ENCODE peak calls at places on chromosome 13, in six cellular contexts. One of them, this sample, is unnamed.
A peak's percentile ranks its signal among the peaks of the same experiment; 100 is the strongest.

GRCh38 chr13:95099541-95099940 is 201.7 kb downstream of the ABCC4 start:
- DNase-seq in cardiac muscle cell: peak; percentile 50
- DNase-seq in esophagus squamous epithelium: no peak
- DNase-seq in MM.1S: no peak
- DNase-seq in neural progenitor cell: no peak
- DNase-seq in psoas muscle: no peak
- DNase-seq in this sample: no peak

GRCh38 chr13:102291587-102292218 is 110.1 kb downstream of the FGF14 start:
- DNase-seq in cardiac muscle cell: peak; percentile 40
- DNase-seq in esophagus squamous epithelium: no peak
- DNase-seq in MM.1S: no peak
- DNase-seq in neural progenitor cell: no peak
- DNase-seq in psoas muscle: no peak
- DNase-seq in this sample: no peak

GRCh38 chr13:110411316-110412105 is 104.4 kb downstream of the COL4A2 start:
- DNase-seq in cardiac muscle cell: no peak
- DNase-seq in esophagus squamous epithelium: no peak
- DNase-seq in MM.1S: no peak
- DNase-seq in neural progenitor cell: no peak
- DNase-seq in psoas muscle: no peak
- DNase-seq in this sample: no peak

GRCh38 chr13:94268661-94269060 is 210.8 kb downstream of the DCT start:
- DNase-seq in cardiac muscle cell: no peak
- DNase-seq in esophagus squamous epithelium: no peak
- DNase-seq in MM.1S: no peak
- DNase-seq in neural progenitor cell: no peak
- DNase-seq in psoas muscle: no peak
- DNase-seq in this sample: no peak

GRCh38 chr13:77975358-77976042 is 56.9 kb upstream of the EDNRB start:
- DNase-seq in cardiac muscle cell: no peak
- DNase-seq in esophagus squamous epithelium: no peak
- DNase-seq in MM.1S: no peak
- DNase-seq in neural progenitor cell: no peak
- DNase-seq in psoas muscle: no peak
- DNase-seq in this sample: no peak

GRCh38 chr13:43141685-43142084 is 118.3 kb downstream of the DNAJC15 start:
- DNase-seq in cardiac muscle cell: no peak
- DNase-seq in esophagus squamous epithelium: no peak
- DNase-seq in MM.1S: no peak
- DNase-seq in neural progenitor cell: no peak
- DNase-seq in psoas muscle: no peak
- DNase-seq in this sample: no peak

GRCh38 chr13:110610955-110611595 is 4.3 kb upstream of the NAXD start:
- DNase-seq in cardiac muscle cell: no peak
- DNase-seq in esophagus squamous epithelium: no peak
- DNase-seq in MM.1S: peak; percentile 27
- DNase-seq in neural progenitor cell: no peak
- DNase-seq in psoas muscle: no peak
- DNase-seq in this sample: no peak

GRCh38 chr13:43516401-43516826 is 270.4 kb downstream of the ENOX1 start:
- DNase-seq in cardiac muscle cell: peak; percentile 90
- DNase-seq in esophagus squamous epithelium: no peak
- DNase-seq in MM.1S: no peak
- DNase-seq in neural progenitor cell: no peak
- DNase-seq in psoas muscle: no peak
- DNase-seq in this sample: no peak

GRCh38 chr13:78998736-78999135 is 339.8 kb upstream of the OBI1 start:
- DNase-seq in cardiac muscle cell: no peak
- DNase-seq in esophagus squamous epithelium: no peak
- DNase-seq in MM.1S: no peak
- DNase-seq in neural progenitor cell: no peak
- DNase-seq in psoas muscle: no peak
- DNase-seq in this sample: no peak

GRCh38 chr13:74158606-74159352 is 24.6 kb upstream of the KLF12 start:
- DNase-seq in cardiac muscle cell: no peak
- DNase-seq in esophagus squamous epithelium: no peak
- DNase-seq in MM.1S: no peak
- DNase-seq in neural progenitor cell: no peak
- DNase-seq in psoas muscle: no peak
- DNase-seq in this sample: no peak

GRCh38 chr13:27004866-27005265 is 166.7 kb downstream of the USP12 start:
- DNase-seq in cardiac muscle cell: no peak
- DNase-seq in esophagus squamous epithelium: no peak
- DNase-seq in MM.1S: no peak
- DNase-seq in neural progenitor cell: no peak
- DNase-seq in psoas muscle: no peak
- DNase-seq in this sample: no peak

GRCh38 chr13:111480976-111481375 is 160.5 kb downstream of the TEX29 start:
- DNase-seq in cardiac muscle cell: no peak
- DNase-seq in esophagus squamous epithelium: no peak
- DNase-seq in MM.1S: no peak
- DNase-seq in neural progenitor cell: no peak
- DNase-seq in psoas muscle: no peak
- DNase-seq in this sample: no peak

GRCh38 chr13:113184568-113185440 is 23.7 kb downstream of the PCID2 start:
- DNase-seq in cardiac muscle cell: no peak
- DNase-seq in esophagus squamous epithelium: no peak
- DNase-seq in MM.1S: no peak
- DNase-seq in neural progenitor cell: no peak
- DNase-seq in psoas muscle: no peak
- DNase-seq in this sample: peak; percentile 29

GRCh38 chr13:110206170-110206569 is 100.8 kb downstream of the COL4A1 start:
- DNase-seq in cardiac muscle cell: no peak
- DNase-seq in esophagus squamous epithelium: no peak
- DNase-seq in MM.1S: no peak
- DNase-seq in neural progenitor cell: no peak
- DNase-seq in psoas muscle: no peak
- DNase-seq in this sample: no peak

GRCh38 chr13:43309301-43309700 is 285.9 kb downstream of the DNAJC15 start:
- DNase-seq in cardiac muscle cell: no peak
- DNase-seq in esophagus squamous epithelium: no peak
- DNase-seq in MM.1S: no peak
- DNase-seq in neural progenitor cell: no peak
- DNase-seq in psoas muscle: no peak
- DNase-seq in this sample: no peak

GRCh38 chr13:43331676-43332075 is 308.3 kb downstream of the DNAJC15 start:
- DNase-seq in cardiac muscle cell: peak; percentile 57
- DNase-seq in esophagus squamous epithelium: no peak
- DNase-seq in MM.1S: no peak
- DNase-seq in neural progenitor cell: peak; percentile 24
- DNase-seq in psoas muscle: no peak
- DNase-seq in this sample: no peak

GRCh38 chr13:43368003-43368402 is 344.6 kb downstream of the DNAJC15 start:
- DNase-seq in cardiac muscle cell: no peak
- DNase-seq in esophagus squamous epithelium: no peak
- DNase-seq in MM.1S: peak; percentile 59
- DNase-seq in neural progenitor cell: no peak
- DNase-seq in psoas muscle: no peak
- DNase-seq in this sample: no peak

GRCh38 chr13:92433963-92434362 is 792.6 kb upstream of the GPC6 start:
- DNase-seq in cardiac muscle cell: no peak
- DNase-seq in esophagus squamous epithelium: no peak
- DNase-seq in MM.1S: no peak
- DNase-seq in neural progenitor cell: no peak
- DNase-seq in psoas muscle: no peak
- DNase-seq in this sample: no peak

GRCh38 chr13:93318538-93318937 is 91.9 kb downstream of the GPC6 start:
- DNase-seq in cardiac muscle cell: peak; percentile 80
- DNase-seq in esophagus squamous epithelium: no peak
- DNase-seq in MM.1S: no peak
- DNase-seq in neural progenitor cell: no peak
- DNase-seq in psoas muscle: no peak
- DNase-seq in this sample: no peak

GRCh38 chr13:110887955-110888333 is 26.9 kb downstream of the ANKRD10 start:
- DNase-seq in cardiac muscle cell: no peak
- DNase-seq in esophagus squamous epithelium: no peak
- DNase-seq in MM.1S: no peak
- DNase-seq in neural progenitor cell: peak; percentile 37
- DNase-seq in psoas muscle: no peak
- DNase-seq in this sample: no peak

GRCh38 chr13:75704942-75705320 is 68.8 kb downstream of the LMO7 start:
- DNase-seq in cardiac muscle cell: no peak
- DNase-seq in esophagus squamous epithelium: no peak
- DNase-seq in MM.1S: no peak
- DNase-seq in neural progenitor cell: no peak
- DNase-seq in psoas muscle: no peak
- DNase-seq in this sample: no peak

GRCh38 chr13:103277959-103278673 is 211.9 kb upstream of the SLC10A2 start:
- DNase-seq in cardiac muscle cell: peak; percentile 6
- DNase-seq in esophagus squamous epithelium: no peak
- DNase-seq in MM.1S: no peak
- DNase-seq in neural progenitor cell: no peak
- DNase-seq in psoas muscle: no peak
- DNase-seq in this sample: no peak

GRCh38 chr13:71320452-71320851 is 546.6 kb downstream of the DACH1 start:
- DNase-seq in cardiac muscle cell: peak; percentile 53
- DNase-seq in esophagus squamous epithelium: no peak
- DNase-seq in MM.1S: peak; percentile 19
- DNase-seq in neural progenitor cell: peak; percentile 34
- DNase-seq in psoas muscle: no peak
- DNase-seq in this sample: peak; percentile 7

GRCh38 chr13:65932587-65933239 is 1297.4 kb downstream of the PCDH9 start:
- DNase-seq in cardiac muscle cell: no peak
- DNase-seq in esophagus squamous epithelium: no peak
- DNase-seq in MM.1S: no peak
- DNase-seq in neural progenitor cell: no peak
- DNase-seq in psoas muscle: no peak
- DNase-seq in this sample: no peak

GRCh38 chr13:98103942-98104880 is 38.7 kb upstream of the FARP1 start:
- DNase-seq in cardiac muscle cell: no peak
- DNase-seq in esophagus squamous epithelium: no peak
- DNase-seq in MM.1S: no peak
- DNase-seq in neural progenitor cell: no peak
- DNase-seq in psoas muscle: no peak
- DNase-seq in this sample: no peak

GRCh38 chr13:106318941-106319411 is 216.5 kb downstream of the EFNB2 start:
- DNase-seq in cardiac muscle cell: peak; percentile 95
- DNase-seq in esophagus squamous epithelium: no peak
- DNase-seq in MM.1S: no peak
- DNase-seq in neural progenitor cell: no peak
- DNase-seq in psoas muscle: no peak
- DNase-seq in this sample: no peak

GRCh38 chr13:41942462-41943094 is 18.3 kb downstream of the VWA8 start:
- DNase-seq in cardiac muscle cell: peak; percentile 70
- DNase-seq in esophagus squamous epithelium: no peak
- DNase-seq in MM.1S: no peak
- DNase-seq in neural progenitor cell: peak; percentile 72
- DNase-seq in psoas muscle: no peak
- DNase-seq in this sample: no peak
- H3K27me3 ChIP-seq in cardiac muscle cell: no peaks in the 10 kb centered on the region
- H3K27me3 ChIP-seq in esophagus squamous epithelium: no peaks in the 10 kb centered on the region
- H3K27me3 ChIP-seq in MM.1S: no peaks in the 10 kb centered on the region
- H3K27me3 ChIP-seq in neural progenitor cell: no peaks in the 10 kb centered on the region
- H3K27me3 ChIP-seq in psoas muscle: no peaks in the 10 kb centered on the region
- H3K27me3 ChIP-seq in this sample: no peaks in the 10 kb centered on the region

GRCh38 chr13:24148414-24149305 is 11.9 kb upstream of the SPATA13 start:
- DNase-seq in cardiac muscle cell: peak; percentile 93
- DNase-seq in esophagus squamous epithelium: no peak
- DNase-seq in MM.1S: no peak
- DNase-seq in neural progenitor cell: no peak
- DNase-seq in psoas muscle: no peak
- DNase-seq in this sample: no peak
- TF ChIP-seq CTCF in cardiac muscle cell: no peak
- TF ChIP-seq CTCF in esophagus squamous epithelium: peak; percentile 20
- TF ChIP-seq CTCF in MM.1S: no peak
- TF ChIP-seq CTCF in neural progenitor cell: no peak
- TF ChIP-seq CTCF in psoas muscle: no peak
- TF ChIP-seq CTCF in this sample: no peak

DNA sequence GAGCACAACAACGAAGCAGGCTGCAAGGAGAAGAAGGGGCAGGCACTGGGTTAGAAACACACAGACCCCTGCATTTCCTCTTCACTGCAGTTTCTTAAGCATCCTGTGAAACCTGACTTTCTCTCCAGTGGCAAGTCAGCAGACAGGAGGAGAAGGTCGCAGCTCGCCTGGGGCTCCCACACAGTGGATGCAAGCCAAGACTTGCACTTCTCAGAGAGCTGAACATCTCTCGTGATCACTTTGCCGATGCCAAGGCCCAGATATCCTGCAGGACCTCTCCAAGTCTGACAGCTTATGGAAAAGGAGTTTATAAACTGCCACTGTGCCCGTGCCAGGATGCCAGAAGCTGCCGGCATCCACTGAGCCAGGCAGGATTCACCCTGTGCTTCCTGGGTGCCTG is 18.4 kb downstream of the TMEM272 start:
- DNase-seq in cardiac muscle cell: peak; percentile 58
- DNase-seq in esophagus squamous epithelium: no peak
- DNase-seq in MM.1S: no peak
- DNase-seq in neural progenitor cell: no peak
- DNase-seq in psoas muscle: no peak
- DNase-seq in this sample: no peak
- H3K27me3 ChIP-seq in cardiac muscle cell: no peaks in the 10 kb centered on the region
- H3K27me3 ChIP-seq in esophagus squamous epithelium: no peaks in the 10 kb centered on the region
- H3K27me3 ChIP-seq in MM.1S: no peaks in the 10 kb centered on the region
- H3K27me3 ChIP-seq in neural progenitor cell: no peaks in the 10 kb centered on the region
- H3K27me3 ChIP-seq in psoas muscle: no peaks in the 10 kb centered on the region
- H3K27me3 ChIP-seq in this sample: peaks cover 19% of the 10 kb centered on the region

DNA sequence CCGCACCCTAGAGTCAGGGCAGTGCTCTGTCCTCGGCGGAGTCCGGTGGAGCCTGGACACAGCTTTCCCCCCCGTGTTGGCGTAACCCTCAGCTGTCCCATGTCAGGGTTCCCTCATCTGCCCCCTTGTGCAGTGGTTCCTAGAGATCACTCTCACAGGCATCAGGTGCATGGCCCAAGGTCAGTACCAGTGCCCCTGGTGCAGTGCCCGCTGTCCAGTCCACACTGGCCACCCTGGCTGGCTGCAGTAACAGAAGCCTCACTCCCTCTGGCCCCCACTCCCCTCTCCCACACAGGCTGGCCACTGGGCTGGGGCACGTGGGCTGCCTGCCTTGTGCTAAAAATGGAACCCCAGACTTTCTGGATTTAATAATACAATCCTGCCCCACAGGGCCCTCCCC is 49.6 kb upstream of the C1QTNF9B start:
- DNase-seq in cardiac muscle cell: no peak
- DNase-seq in esophagus squamous epithelium: no peak
- DNase-seq in MM.1S: no peak
- DNase-seq in neural progenitor cell: no peak
- DNase-seq in psoas muscle: no peak
- DNase-seq in this sample: no peak
- TF ChIP-seq CTCF in cardiac muscle cell: no peak
- TF ChIP-seq CTCF in esophagus squamous epithelium: no peak
- TF ChIP-seq CTCF in MM.1S: no peak
- TF ChIP-seq CTCF in neural progenitor cell: no peak
- TF ChIP-seq CTCF in psoas muscle: no peak
- TF ChIP-seq CTCF in this sample: no peak